ENCODE peak calls at places on chromosome 13, in six cellular contexts. N, W, S, Y, A and M are unnamed samples.

GRCh38 chr13:32901994-32902780 is 114.0 kb upstream of the KL start:
- DNase-seq in N (no peak), W (no peak), S (no peak), Y (no peak), A (no peak), M (no peak)

GRCh38 chr13:113776231-113777125 is 17.5 kb downstream of the TMEM255B start:
- DNase-seq in A (no peak), S (no peak), N (no peak), W (no peak), Y (no peak), M (no peak)

GRCh38 chr13:31408927-31409326 is 209.2 kb downstream of the B3GLCT start:
- DNase-seq in W (no peak), S (no peak), A (no peak), Y (no peak), N (no peak), M (no peak)

GRCh38 chr13:58144616-58145015 is 513.1 kb downstream of the PCDH17 start:
- DNase-seq in N (no peak), A (no peak), S (no peak), Y (no peak), W (no peak), M (no peak)

GRCh38 chr13:31314961-31315360 is 115.2 kb downstream of the B3GLCT start:
- DNase-seq in Y (no peak), N (no peak), W (no peak), A (no peak), S (no peak), M (no peak)

GRCh38 chr13:26186995-26187394 is 35.1 kb downstream of the RNF6 start:
- DNase-seq in S (no peak), W (no peak), N (no peak), A (no peak), Y (no peak), M (no peak)

GRCh38 chr13:33931397-33931987 is 113.5 kb downstream of the RFC3 start:
- DNase-seq in N (peak), A (peak), S (no peak), Y (no peak), W (no peak), M (no peak)

GRCh38 chr13:46071590-46072249 is 19.2 kb upstream of the ZC3H13 start:
- DNase-seq in W (peak), A (no peak), S (no peak), N (no peak), Y (no peak), M (no peak)

GRCh38 chr13:41652735-41653361 is 195.5 kb downstream of the RGCC start:
- DNase-seq in A (peak), Y (no peak), W (no peak), S (peak), N (no peak), M (no peak)

GRCh38 chr13:98098511-98098910 is 44.4 kb upstream of the FARP1 start:
- DNase-seq in N (no peak), Y (no peak), W (no peak), S (peak), A (no peak), M (no peak)

GRCh38 chr13:79680485-79680884 is 199.5 kb downstream of the NDFIP2 start:
- DNase-seq in A (no peak), W (no peak), S (no peak), Y (no peak), N (no peak), M (no peak)

GRCh38 chr13:110676511-110677204 is 29.3 kb downstream of the CARS2 start:
- DNase-seq in A (no peak), W (no peak), Y (no peak), N (no peak), S (no peak), M (peak)

GRCh38 chr13:39859898-39860297 is 204.4 kb downstream of the COG6 start:
- DNase-seq in Y (no peak), S (no peak), A (no peak), N (no peak), W (no peak), M (no peak)

GRCh38 chr13:65497265-65497664 is 1732.9 kb downstream of the PCDH9 start:
- DNase-seq in N (no peak), W (no peak), A (no peak), Y (no peak), S (peak), M (no peak)

GRCh38 chr13:74406439-74406838 is 272.2 kb upstream of the KLF12 start:
- DNase-seq in N (no peak), A (no peak), W (no peak), S (no peak), Y (no peak), M (no peak)

GRCh38 chr13:47678201-47678963 is 322.7 kb downstream of the SUCLA2 start:
- DNase-seq in N (no peak), S (no peak), A (no peak), Y (no peak), W (no peak), M (no peak)

GRCh38 chr13:97000295-97000925 is 6.1 kb upstream of the OXGR1 start:
- DNase-seq in W (no peak), S (no peak), Y (no peak), N (no peak), A (no peak), M (no peak)

GRCh38 chr13:26855071-26855470 is 94.5 kb upstream of the GPR12 start:
- DNase-seq in N (no peak), Y (no peak), S (no peak), W (no peak), A (no peak), M (no peak)

GRCh38 chr13:100540621-100541020 is 48.0 kb downstream of the GGACT start:
- DNase-seq in S (no peak), N (no peak), A (no peak), Y (no peak), W (no peak), M (no peak)

GRCh38 chr13:19055611-19056010 is 126.0 kb downstream of the TUBA3C start:
- DNase-seq in S (no peak), W (no peak), Y (no peak), A (no peak), N (no peak), M (no peak)

GRCh38 chr13:75544681-75545333 is 4.8 kb upstream of the UCHL3 start:
- DNase-seq in S (no peak), N (no peak), Y (no peak), A (no peak), W (no peak), M (no peak)

GRCh38 chr13:50428183-50428877 is 413.1 kb downstream of the KCNRG start:
- DNase-seq in S (no peak), N (no peak), Y (no peak), A (no peak), W (no peak), M (no peak)

GRCh38 chr13:67155898-67156717 is 74.0 kb downstream of the PCDH9 start:
- DNase-seq in N (no peak), S (no peak), W (no peak), A (no peak), Y (no peak), M (no peak)

GRCh38 chr13:113453962-113454361 is 674 bp upstream of the ADPRHL1 start:
- DNase-seq in A (no peak), S (no peak), W (no peak), N (no peak), Y (no peak), M (peak)

GRCh38 chr13:97018029-97018819 is 23.9 kb upstream of the OXGR1 start:
- DNase-seq in N (peak), S (peak), W (peak), A (peak), Y (no peak), M (no peak)

GRCh38 chr13:75038315-75038881 is 443.6 kb downstream of the TBC1D4 start:
- DNase-seq in W (no peak), S (no peak), N (no peak), A (no peak), Y (no peak), M (no peak)

GRCh38 chr13:60562081-60562764 is 165.2 kb downstream of the TDRD3 start:
- DNase-seq in S (no peak), Y (no peak), A (no peak), W (no peak), N (no peak), M (no peak)

GRCh38 chr13:36447501-36447900 is 15.2 kb downstream of the CCNA1 start:
- DNase-seq in A (no peak), W (no peak), S (no peak), N (no peak), Y (no peak), M (no peak)

GRCh38 chr13:59531571-59532091 is 632.1 kb downstream of the DIAPH3 start:
- DNase-seq in N (peak), Y (peak), S (no peak), W (peak), A (peak), M (no peak)

GRCh38 chr13:49877629-49878218 is 58.4 kb downstream of the SPRYD7 start:
- DNase-seq in W (no peak), A (peak), Y (no peak), N (no peak), S (no peak), M (no peak)

GRCh38 chr13:41465215-41465907 is 8.0 kb downstream of the RGCC start:
- DNase-seq in S (no peak), W (peak), A (no peak), Y (no peak), N (peak), M (no peak)

GRCh38 chr13:43196750-43197149 is 173.4 kb downstream of the DNAJC15 start:
- DNase-seq in N (no peak), S (no peak), Y (no peak), A (no peak), W (no peak), M (no peak)

GRCh38 chr13:28049215-28049614 is 51.2 kb downstream of the FLT3 start:
- DNase-seq in N (no peak), W (no peak), Y (no peak), A (no peak), S (no peak), M (no peak)

GRCh38 chr13:39335721-39336120 is 267.3 kb downstream of the LHFPL6 start:
- DNase-seq in A (no peak), S (no peak), N (no peak), W (no peak), Y (no peak), M (no peak)

GRCh38 chr13:30338331-30338851 is 31.0 kb upstream of the KATNAL1 start:
- DNase-seq in Y (no peak), N (peak), S (no peak), W (peak), A (no peak), M (no peak)

GRCh38 chr13:50979187-50979586 is 69.6 kb downstream of the RNASEH2B start:
- DNase-seq in W (no peak), N (no peak), A (no peak), S (no peak), Y (no peak), M (no peak)

GRCh38 chr13:112690242-112690943 is 555 bp downstream of the ATP11A start:
- DNase-seq in N (no peak), Y (no peak), S (peak), A (peak), W (peak), M (no peak)

GRCh38 chr13:29589234-29589633 is 6.3 kb downstream of the SLC7A1 start:
- DNase-seq in W (peak), N (peak), A (no peak), Y (no peak), S (peak), M (no peak)